ENCODE peak calls at places on chromosomes 4 and X, in eight cellular contexts. One of them, this sample, is unnamed.
A peak's percentile ranks its signal among the peaks of the same experiment; 100 is the strongest.

GRCh38 chr4:159150838-159151390 is 48.0 kb downstream of the RAPGEF2 start:
- DNase-seq in effector memory CD4-positive, alpha-beta T cell: no peak
- DNase-seq in testis: no peak
- DNase-seq in thoracic aorta: no peak
- DNase-seq in CD8-positive, alpha-beta memory T cell: no peak
- DNase-seq in HepG2: no peak
- DNase-seq in GM23248: no peak
- DNase-seq in right atrium auricular region: no peak
- DNase-seq in this sample: no peak

GRCh38 chr4:106306561-106306960 is 9.4 kb downstream of the TBCK start:
- DNase-seq in effector memory CD4-positive, alpha-beta T cell: no peak
- DNase-seq in testis: no peak
- DNase-seq in thoracic aorta: no peak
- DNase-seq in CD8-positive, alpha-beta memory T cell: no peak
- DNase-seq in HepG2: no peak
- DNase-seq in GM23248: no peak
- DNase-seq in right atrium auricular region: no peak
- DNase-seq in this sample: no peak

GRCh38 chr4:54224960-54225670 is 4.0 kb upstream of the PDGFRA start:
- DNase-seq in effector memory CD4-positive, alpha-beta T cell: no peak
- DNase-seq in testis: no peak
- DNase-seq in thoracic aorta: no peak
- DNase-seq in CD8-positive, alpha-beta memory T cell: no peak
- DNase-seq in HepG2: no peak
- DNase-seq in GM23248: no peak
- DNase-seq in right atrium auricular region: no peak
- DNase-seq in this sample: no peak

GRCh38 chr4:21205821-21206531 is 505.7 kb downstream of the PACRGL start:
- DNase-seq in effector memory CD4-positive, alpha-beta T cell: no peak
- DNase-seq in testis: no peak
- DNase-seq in thoracic aorta: no peak
- DNase-seq in CD8-positive, alpha-beta memory T cell: no peak
- DNase-seq in HepG2: peak; percentile 89
- DNase-seq in GM23248: no peak
- DNase-seq in right atrium auricular region: no peak
- DNase-seq in this sample: no peak

GRCh38 chr4:107647591-107647990 is 72.4 kb downstream of the PAPSS1 start:
- DNase-seq in effector memory CD4-positive, alpha-beta T cell: no peak
- DNase-seq in testis: no peak
- DNase-seq in thoracic aorta: no peak
- DNase-seq in CD8-positive, alpha-beta memory T cell: no peak
- DNase-seq in HepG2: no peak
- DNase-seq in GM23248: no peak
- DNase-seq in right atrium auricular region: no peak
- DNase-seq in this sample: no peak

GRCh38 chrX:23919706-23920320 is 12.0 kb downstream of the CXorf58 start:
- DNase-seq in effector memory CD4-positive, alpha-beta T cell: no peak
- DNase-seq in testis: no peak
- DNase-seq in thoracic aorta: no peak
- DNase-seq in CD8-positive, alpha-beta memory T cell: no peak
- DNase-seq in HepG2: peak; percentile 30
- DNase-seq in GM23248: no peak
- DNase-seq in right atrium auricular region: no peak
- DNase-seq in this sample: peak; percentile 50

GRCh38 chrX:49165901-49166881 is 3.6 kb downstream of the MAGIX start:
- DNase-seq in effector memory CD4-positive, alpha-beta T cell: peak; percentile 64
- DNase-seq in testis: peak; percentile 75
- DNase-seq in thoracic aorta: no peak
- DNase-seq in CD8-positive, alpha-beta memory T cell: peak; percentile 69
- DNase-seq in HepG2: no peak
- DNase-seq in GM23248: peak; percentile 17
- DNase-seq in right atrium auricular region: peak; percentile 71
- DNase-seq in this sample: peak; percentile 74

GRCh38 chrX:46551494-46552128 is 6.4 kb upstream of the ZNF674 start:
- DNase-seq in effector memory CD4-positive, alpha-beta T cell: no peak
- DNase-seq in testis: no peak
- DNase-seq in thoracic aorta: no peak
- DNase-seq in CD8-positive, alpha-beta memory T cell: no peak
- DNase-seq in HepG2: no peak
- DNase-seq in GM23248: peak; percentile 41
- DNase-seq in right atrium auricular region: no peak
- DNase-seq in this sample: peak; percentile 78

GRCh38 chr4:20356565-20356964 is 104.9 kb downstream of the SLIT2 start:
- DNase-seq in effector memory CD4-positive, alpha-beta T cell: no peak
- DNase-seq in testis: no peak
- DNase-seq in thoracic aorta: no peak
- DNase-seq in CD8-positive, alpha-beta memory T cell: no peak
- DNase-seq in HepG2: no peak
- DNase-seq in GM23248: no peak
- DNase-seq in right atrium auricular region: no peak
- DNase-seq in this sample: peak; percentile 53

GRCh38 chrX:51802917-51803688 is 59.9 kb downstream of the GSPT2 start:
- DNase-seq in effector memory CD4-positive, alpha-beta T cell: peak; percentile 26
- DNase-seq in testis: peak; percentile 80
- DNase-seq in thoracic aorta: no peak
- DNase-seq in CD8-positive, alpha-beta memory T cell: peak; percentile 74
- DNase-seq in HepG2: peak; percentile 1
- DNase-seq in GM23248: peak; percentile 64
- DNase-seq in right atrium auricular region: no peak
- DNase-seq in this sample: peak; percentile 69

GRCh38 chrX:16869393-16870094 is 618 bp downstream of the RBBP7 start:
- DNase-seq in effector memory CD4-positive, alpha-beta T cell: peak; percentile 47
- DNase-seq in testis: peak; percentile 20
- DNase-seq in thoracic aorta: no peak
- DNase-seq in CD8-positive, alpha-beta memory T cell: peak; percentile 43
- DNase-seq in HepG2: no peak
- DNase-seq in GM23248: peak; percentile 58
- DNase-seq in right atrium auricular region: no peak
- DNase-seq in this sample: no peak

GRCh38 chrX:107871136-107871535 is 45.5 kb downstream of the MID2 start:
- DNase-seq in effector memory CD4-positive, alpha-beta T cell: no peak
- DNase-seq in testis: no peak
- DNase-seq in thoracic aorta: no peak
- DNase-seq in CD8-positive, alpha-beta memory T cell: no peak
- DNase-seq in HepG2: no peak
- DNase-seq in GM23248: no peak
- DNase-seq in right atrium auricular region: no peak
- DNase-seq in this sample: no peak

GRCh38 chr4:17478073-17478472 is 33.8 kb downstream of the QDPR start:
- DNase-seq in effector memory CD4-positive, alpha-beta T cell: no peak
- DNase-seq in testis: no peak
- DNase-seq in thoracic aorta: no peak
- DNase-seq in CD8-positive, alpha-beta memory T cell: no peak
- DNase-seq in HepG2: peak; percentile 25
- DNase-seq in GM23248: no peak
- DNase-seq in right atrium auricular region: no peak
- DNase-seq in this sample: no peak

GRCh38 chr4:128517739-128518510 is 230.3 kb upstream of the PGRMC2 start:
- DNase-seq in effector memory CD4-positive, alpha-beta T cell: no peak
- DNase-seq in testis: peak; percentile 32
- DNase-seq in thoracic aorta: peak; percentile 56
- DNase-seq in CD8-positive, alpha-beta memory T cell: no peak
- DNase-seq in HepG2: peak; percentile 68
- DNase-seq in GM23248: peak; percentile 97
- DNase-seq in right atrium auricular region: peak; percentile 78
- DNase-seq in this sample: peak; percentile 96

GRCh38 chr4:83043801-83044407 is 8.9 kb downstream of the COPS4 start:
- DNase-seq in effector memory CD4-positive, alpha-beta T cell: no peak
- DNase-seq in testis: no peak
- DNase-seq in thoracic aorta: no peak
- DNase-seq in CD8-positive, alpha-beta memory T cell: no peak
- DNase-seq in HepG2: no peak
- DNase-seq in GM23248: peak; percentile 89
- DNase-seq in right atrium auricular region: no peak
- DNase-seq in this sample: peak; percentile 82

GRCh38 chrX:143580266-143580665 is 55.6 kb downstream of the SLITRK4 start:
- DNase-seq in effector memory CD4-positive, alpha-beta T cell: no peak
- DNase-seq in testis: peak; percentile 49
- DNase-seq in thoracic aorta: no peak
- DNase-seq in CD8-positive, alpha-beta memory T cell: no peak
- DNase-seq in HepG2: no peak
- DNase-seq in GM23248: no peak
- DNase-seq in right atrium auricular region: no peak
- DNase-seq in this sample: peak; percentile 91

GRCh38 chr4:75723802-75724065 is 643 bp upstream of the USO1 start:
- DNase-seq in effector memory CD4-positive, alpha-beta T cell: no peak
- DNase-seq in testis: no peak
- DNase-seq in thoracic aorta: no peak
- DNase-seq in CD8-positive, alpha-beta memory T cell: no peak
- DNase-seq in HepG2: no peak
- DNase-seq in GM23248: no peak
- DNase-seq in right atrium auricular region: no peak
- DNase-seq in this sample: no peak

GRCh38 chrX:153763989-153764755 is at the start of gene PLXNB3:
- DNase-seq in effector memory CD4-positive, alpha-beta T cell: peak; percentile 64
- DNase-seq in testis: peak; percentile 79
- DNase-seq in thoracic aorta: peak; percentile 33
- DNase-seq in CD8-positive, alpha-beta memory T cell: peak; percentile 66
- DNase-seq in HepG2: peak; percentile 57
- DNase-seq in GM23248: peak; percentile 88
- DNase-seq in right atrium auricular region: peak; percentile 77
- DNase-seq in this sample: peak; percentile 74

GRCh38 chr4:6008766-6009385 is 9.4 kb downstream of the C4orf50 start:
- DNase-seq in effector memory CD4-positive, alpha-beta T cell: no peak
- DNase-seq in testis: no peak
- DNase-seq in thoracic aorta: no peak
- DNase-seq in CD8-positive, alpha-beta memory T cell: no peak
- DNase-seq in HepG2: no peak
- DNase-seq in GM23248: no peak
- DNase-seq in right atrium auricular region: no peak
- DNase-seq in this sample: no peak

GRCh38 chr4:183369073-183369472 is 46.8 kb upstream of the CLDN24 start:
- DNase-seq in effector memory CD4-positive, alpha-beta T cell: no peak
- DNase-seq in testis: no peak
- DNase-seq in thoracic aorta: no peak
- DNase-seq in CD8-positive, alpha-beta memory T cell: no peak
- DNase-seq in HepG2: no peak
- DNase-seq in GM23248: no peak
- DNase-seq in right atrium auricular region: no peak
- DNase-seq in this sample: no peak

GRCh38 chr4:25694466-25694865 is 38.8 kb downstream of the SLC34A2 start:
- DNase-seq in effector memory CD4-positive, alpha-beta T cell: no peak
- DNase-seq in testis: no peak
- DNase-seq in thoracic aorta: no peak
- DNase-seq in CD8-positive, alpha-beta memory T cell: no peak
- DNase-seq in HepG2: no peak
- DNase-seq in GM23248: no peak
- DNase-seq in right atrium auricular region: no peak
- DNase-seq in this sample: peak; percentile 27

GRCh38 chr4:185282968-185283367 is 73.6 kb downstream of the SNX25 start:
- DNase-seq in effector memory CD4-positive, alpha-beta T cell: no peak
- DNase-seq in testis: no peak
- DNase-seq in thoracic aorta: no peak
- DNase-seq in CD8-positive, alpha-beta memory T cell: no peak
- DNase-seq in HepG2: no peak
- DNase-seq in GM23248: peak; percentile 20
- DNase-seq in right atrium auricular region: no peak
- DNase-seq in this sample: peak; percentile 24

GRCh38 chr4:158211288-158211687 is 1.0 kb downstream of the TMEM144 start:
- DNase-seq in effector memory CD4-positive, alpha-beta T cell: no peak
- DNase-seq in testis: no peak
- DNase-seq in thoracic aorta: no peak
- DNase-seq in CD8-positive, alpha-beta memory T cell: no peak
- DNase-seq in HepG2: peak; percentile 37
- DNase-seq in GM23248: no peak
- DNase-seq in right atrium auricular region: no peak
- DNase-seq in this sample: no peak

GRCh38 chr4:123398803-123399637 is 2.4 kb downstream of the SPRY1 start:
- DNase-seq in effector memory CD4-positive, alpha-beta T cell: peak; percentile 25
- DNase-seq in testis: peak; percentile 82
- DNase-seq in thoracic aorta: no peak
- DNase-seq in CD8-positive, alpha-beta memory T cell: peak; percentile 43
- DNase-seq in HepG2: peak; percentile 75
- DNase-seq in GM23248: peak; percentile 75
- DNase-seq in right atrium auricular region: no peak
- DNase-seq in this sample: peak; percentile 87
- H3K4me3 ChIP-seq in effector memory CD4-positive, alpha-beta T cell: peak overlapping the region; percentile 60
- H3K4me3 ChIP-seq in testis: peak overlapping the region; percentile 84
- H3K4me3 ChIP-seq in thoracic aorta: peak overlapping the region; percentile 74
- H3K4me3 ChIP-seq in CD8-positive, alpha-beta memory T cell: peak overlapping the region; percentile 53
- H3K4me3 ChIP-seq in HepG2: peak overlapping the region; percentile 90
- H3K4me3 ChIP-seq in GM23248: peak overlapping the region; percentile 75
- H3K4me3 ChIP-seq in right atrium auricular region: peak overlapping the region; percentile 74
- H3K4me3 ChIP-seq in this sample: peak overlapping the region; percentile 86

GRCh38 chr4:121692261-121692660 is 4.5 kb downstream of the ANXA5 start:
- DNase-seq in effector memory CD4-positive, alpha-beta T cell: no peak
- DNase-seq in testis: no peak
- DNase-seq in thoracic aorta: no peak
- DNase-seq in CD8-positive, alpha-beta memory T cell: no peak
- DNase-seq in HepG2: no peak
- DNase-seq in GM23248: no peak
- DNase-seq in right atrium auricular region: no peak
- DNase-seq in this sample: no peak

GRCh38 chr4:121688696-121689095 is 8.1 kb downstream of the ANXA5 start:
- DNase-seq in effector memory CD4-positive, alpha-beta T cell: no peak
- DNase-seq in testis: no peak
- DNase-seq in thoracic aorta: no peak
- DNase-seq in CD8-positive, alpha-beta memory T cell: no peak
- DNase-seq in HepG2: no peak
- DNase-seq in GM23248: no peak
- DNase-seq in right atrium auricular region: no peak
- DNase-seq in this sample: no peak

GRCh38 chr4:121688261-121688660 is 8.5 kb downstream of the ANXA5 start:
- DNase-seq in effector memory CD4-positive, alpha-beta T cell: no peak
- DNase-seq in testis: no peak
- DNase-seq in thoracic aorta: no peak
- DNase-seq in CD8-positive, alpha-beta memory T cell: no peak
- DNase-seq in HepG2: no peak
- DNase-seq in GM23248: no peak
- DNase-seq in right atrium auricular region: no peak
- DNase-seq in this sample: no peak

GRCh38 chr4:121693450-121693849 is 3.3 kb downstream of the ANXA5 start:
- DNase-seq in effector memory CD4-positive, alpha-beta T cell: no peak
- DNase-seq in testis: no peak
- DNase-seq in thoracic aorta: no peak
- DNase-seq in CD8-positive, alpha-beta memory T cell: no peak
- DNase-seq in HepG2: no peak
- DNase-seq in GM23248: no peak
- DNase-seq in right atrium auricular region: no peak
- DNase-seq in this sample: no peak

GRCh38 chr4:121690001-121690400 is 6.8 kb downstream of the ANXA5 start:
- DNase-seq in effector memory CD4-positive, alpha-beta T cell: no peak
- DNase-seq in testis: no peak
- DNase-seq in thoracic aorta: no peak
- DNase-seq in CD8-positive, alpha-beta memory T cell: no peak
- DNase-seq in HepG2: no peak
- DNase-seq in GM23248: peak; percentile 74
- DNase-seq in right atrium auricular region: no peak
- DNase-seq in this sample: peak; percentile 84
- H3K4me3 ChIP-seq in effector memory CD4-positive, alpha-beta T cell: no peak overlapping the region
- H3K4me3 ChIP-seq in testis: no peak overlapping the region
- H3K4me3 ChIP-seq in thoracic aorta: peak overlapping the region; percentile 45
- H3K4me3 ChIP-seq in CD8-positive, alpha-beta memory T cell: no peak overlapping the region
- H3K4me3 ChIP-seq in HepG2: no peak overlapping the region
- H3K4me3 ChIP-seq in GM23248: peak overlapping the region; percentile 61
- H3K4me3 ChIP-seq in right atrium auricular region: no peak overlapping the region
- H3K4me3 ChIP-seq in this sample: peak overlapping the region; percentile 19

GRCh38 chr4:8893624-8894423 is 22.2 kb upstream of the HMX1 start:
- DNase-seq in effector memory CD4-positive, alpha-beta T cell: no peak
- DNase-seq in testis: no peak
- DNase-seq in thoracic aorta: no peak
- DNase-seq in CD8-positive, alpha-beta memory T cell: no peak
- DNase-seq in HepG2: no peak
- DNase-seq in GM23248: no peak
- DNase-seq in right atrium auricular region: no peak
- DNase-seq in this sample: no peak
- H3K4me3 ChIP-seq in effector memory CD4-positive, alpha-beta T cell: no peak overlapping the region
- H3K4me3 ChIP-seq in testis: peak overlapping the region; percentile 48
- H3K4me3 ChIP-seq in thoracic aorta: no peak overlapping the region
- H3K4me3 ChIP-seq in CD8-positive, alpha-beta memory T cell: no peak overlapping the region
- H3K4me3 ChIP-seq in HepG2: peak overlapping the region; percentile 1
- H3K4me3 ChIP-seq in GM23248: no peak overlapping the region
- H3K4me3 ChIP-seq in right atrium auricular region: no peak overlapping the region
- H3K4me3 ChIP-seq in this sample: no peak overlapping the region

GRCh38 chr4:143382539-143382938 is 45.9 kb downstream of the GAB1 start:
- DNase-seq in effector memory CD4-positive, alpha-beta T cell: no peak
- DNase-seq in testis: no peak
- DNase-seq in thoracic aorta: no peak
- DNase-seq in CD8-positive, alpha-beta memory T cell: no peak
- DNase-seq in HepG2: no peak
- DNase-seq in GM23248: no peak
- DNase-seq in right atrium auricular region: no peak
- DNase-seq in this sample: peak; percentile 43
- H3K4me3 ChIP-seq in effector memory CD4-positive, alpha-beta T cell: no peak overlapping the region
- H3K4me3 ChIP-seq in testis: no peak overlapping the region
- H3K4me3 ChIP-seq in thoracic aorta: peak overlapping the region; percentile 49
- H3K4me3 ChIP-seq in CD8-positive, alpha-beta memory T cell: no peak overlapping the region
- H3K4me3 ChIP-seq in HepG2: no peak overlapping the region
- H3K4me3 ChIP-seq in GM23248: peak overlapping the region; percentile 20
- H3K4me3 ChIP-seq in right atrium auricular region: peak overlapping the region; percentile 11
- H3K4me3 ChIP-seq in this sample: no peak overlapping the region